ENCODE peak calls at places on chromosomes 6 and 20, in six cellular contexts. N is hypothalamus, Q is C1 segment of cervical spinal cord, D is T-helper 17 cell, T is SK-N-DZ, V is cardiac muscle cell. R is an unnamed sample.

GRCh38 chr6:167795874-167796667 is 30.6 kb upstream of the AFDN start:
- DNase-seq in T (peak), N (peak), V (no peak), D (no peak), Q (peak), R (no peak)

GRCh38 chr6:78530208-78530607 is 337.1 kb upstream of the IRAK1BP1 start:
- DNase-seq in D (no peak), V (peak), Q (no peak), N (no peak), T (no peak), R (no peak)

GRCh38 chr6:170167657-170168159 is 123.2 kb downstream of the DLL1 start:
- DNase-seq in D (no peak), N (no peak), Q (no peak), V (no peak), T (no peak), R (no peak)

GRCh38 chr6:157613011-157613522 is 210.0 kb upstream of the SNX9 start:
- DNase-seq in N (no peak), D (no peak), V (no peak), Q (no peak), T (no peak), R (no peak)

GRCh38 chr6:906920-907319 is 214.0 kb upstream of the EXOC2 start:
- DNase-seq in T (no peak), N (no peak), Q (no peak), D (no peak), V (no peak), R (no peak)

GRCh38 chr6:42790549-42791181 is 8.8 kb downstream of the BICRAL start:
- DNase-seq in N (no peak), D (no peak), V (peak), Q (no peak), T (no peak), R (no peak)

GRCh38 chr20:62704341-62704948 is 4.2 kb upstream of the NTSR1 start:
- DNase-seq in Q (no peak), T (peak), N (peak), V (peak), D (no peak), R (no peak)

GRCh38 chr6:35733633-35734032 is 3.2 kb upstream of the ARMC12 start:
- DNase-seq in D (no peak), T (no peak), N (no peak), Q (no peak), V (no peak), R (no peak)

GRCh38 chr6:33057222-33058150 is 16.0 kb downstream of the HLA-DPA1 start:
- DNase-seq in D (no peak), T (no peak), N (no peak), Q (no peak), V (no peak), R (no peak)

GRCh38 chr6:71585472-71585871 is 296.9 kb downstream of the OGFRL1 start:
- DNase-seq in Q (no peak), T (no peak), D (no peak), V (no peak), N (no peak), R (no peak)

GRCh38 chr20:17612287-17612974 is 42.6 kb downstream of the DSTN start:
- DNase-seq in Q (no peak), V (no peak), N (no peak), D (peak), T (no peak), R (no peak)

GRCh38 chr20:63567382-63568169 is 6.5 kb downstream of the HELZ2 start:
- DNase-seq in T (no peak), D (no peak), V (no peak), N (peak), Q (peak), R (peak)